ENCODE peak calls at places on chromosomes 3 and 15, in ten cellular contexts. One of them, this sample, is unnamed.

GRCh38 chr3:183185696-183186095 is 23.2 kb upstream of the LAMP3 start:
- DNase-seq in choroid plexus epithelial cell: peak; percentile 63
- DNase-seq in PC-3: peak; percentile 85
- DNase-seq in HFFc6: peak; percentile 76
- DNase-seq in stomach: no peak
- DNase-seq in fibroblast of the aortic adventitia: peak; percentile 74
- DNase-seq in GM20000: no peak
- DNase-seq in heart left ventricle: no peak
- DNase-seq in chondrocyte: no peak
- DNase-seq in fibroblast of lung: peak; percentile 88
- DNase-seq in this sample: no peak

GRCh38 chr3:41224120-41224806 is 25.0 kb downstream of the CTNNB1 start:
- DNase-seq in choroid plexus epithelial cell: peak; percentile 93
- DNase-seq in PC-3: peak; percentile 44
- DNase-seq in HFFc6: peak; percentile 75
- DNase-seq in stomach: no peak
- DNase-seq in fibroblast of the aortic adventitia: peak; percentile 97
- DNase-seq in GM20000: no peak
- DNase-seq in heart left ventricle: no peak
- DNase-seq in chondrocyte: no peak
- DNase-seq in fibroblast of lung: peak; percentile 87
- DNase-seq in this sample: peak; percentile 37

GRCh38 chr15:80673561-80674244 is 21.4 kb upstream of the ABHD17C start:
- DNase-seq in choroid plexus epithelial cell: peak; percentile 8
- DNase-seq in PC-3: no peak
- DNase-seq in HFFc6: no peak
- DNase-seq in stomach: no peak
- DNase-seq in fibroblast of the aortic adventitia: no peak
- DNase-seq in GM20000: no peak
- DNase-seq in heart left ventricle: no peak
- DNase-seq in chondrocyte: no peak
- DNase-seq in fibroblast of lung: no peak
- DNase-seq in this sample: no peak

GRCh38 chr15:99631256-99631655 is 65.5 kb downstream of the MEF2A start:
- DNase-seq in choroid plexus epithelial cell: no peak
- DNase-seq in PC-3: no peak
- DNase-seq in HFFc6: no peak
- DNase-seq in stomach: no peak
- DNase-seq in fibroblast of the aortic adventitia: no peak
- DNase-seq in GM20000: peak; percentile 36
- DNase-seq in heart left ventricle: no peak
- DNase-seq in chondrocyte: no peak
- DNase-seq in fibroblast of lung: no peak
- DNase-seq in this sample: no peak

GRCh38 chr15:58355352-58355964 is 76.3 kb upstream of the LIPC start:
- DNase-seq in choroid plexus epithelial cell: no peak
- DNase-seq in PC-3: no peak
- DNase-seq in HFFc6: no peak
- DNase-seq in stomach: no peak
- DNase-seq in fibroblast of the aortic adventitia: no peak
- DNase-seq in GM20000: no peak
- DNase-seq in heart left ventricle: no peak
- DNase-seq in chondrocyte: no peak
- DNase-seq in fibroblast of lung: no peak
- DNase-seq in this sample: no peak

GRCh38 chr15:66765478-66766281 is 63.6 kb downstream of the SMAD6 start:
- DNase-seq in choroid plexus epithelial cell: no peak
- DNase-seq in PC-3: peak; percentile 98
- DNase-seq in HFFc6: peak; percentile 68
- DNase-seq in stomach: peak; percentile 97
- DNase-seq in fibroblast of the aortic adventitia: peak; percentile 43
- DNase-seq in GM20000: peak; percentile 58
- DNase-seq in heart left ventricle: no peak
- DNase-seq in chondrocyte: no peak
- DNase-seq in fibroblast of lung: no peak
- DNase-seq in this sample: no peak

GRCh38 chr3:52606373-52607085 is 70.1 kb downstream of the UQCC5 start:
- DNase-seq in choroid plexus epithelial cell: peak; percentile 76
- DNase-seq in PC-3: peak; percentile 97
- DNase-seq in HFFc6: peak; percentile 17
- DNase-seq in stomach: peak; percentile 71
- DNase-seq in fibroblast of the aortic adventitia: peak; percentile 31
- DNase-seq in GM20000: no peak
- DNase-seq in heart left ventricle: peak; percentile 31
- DNase-seq in chondrocyte: no peak
- DNase-seq in fibroblast of lung: peak; percentile 17
- DNase-seq in this sample: no peak

GRCh38 chr3:14532691-14533456 is 7.3 kb downstream of the GRIP2 start:
- DNase-seq in choroid plexus epithelial cell: peak; percentile 27
- DNase-seq in PC-3: peak; percentile 60
- DNase-seq in HFFc6: no peak
- DNase-seq in stomach: peak; percentile 94
- DNase-seq in fibroblast of the aortic adventitia: peak; percentile 10
- DNase-seq in GM20000: no peak
- DNase-seq in heart left ventricle: peak; percentile 59
- DNase-seq in chondrocyte: peak; percentile 85
- DNase-seq in fibroblast of lung: no peak
- DNase-seq in this sample: peak; percentile 62

GRCh38 chr15:76974456-76975083 is 20.4 kb upstream of the PSTPIP1 start:
- DNase-seq in choroid plexus epithelial cell: no peak
- DNase-seq in PC-3: no peak
- DNase-seq in HFFc6: no peak
- DNase-seq in stomach: no peak
- DNase-seq in fibroblast of the aortic adventitia: no peak
- DNase-seq in GM20000: no peak
- DNase-seq in heart left ventricle: no peak
- DNase-seq in chondrocyte: no peak
- DNase-seq in fibroblast of lung: no peak
- DNase-seq in this sample: no peak

GRCh38 chr3:46215810-46216414 is 7.8 kb upstream of the CCR1 start:
- DNase-seq in choroid plexus epithelial cell: peak; percentile 8
- DNase-seq in PC-3: peak; percentile 98
- DNase-seq in HFFc6: peak; percentile 9
- DNase-seq in stomach: no peak
- DNase-seq in fibroblast of the aortic adventitia: peak; percentile 30
- DNase-seq in GM20000: no peak
- DNase-seq in heart left ventricle: no peak
- DNase-seq in chondrocyte: no peak
- DNase-seq in fibroblast of lung: peak; percentile 43
- DNase-seq in this sample: no peak

GRCh38 chr3:126376464-126376863 is 18.2 kb upstream of the CFAP100 start:
- DNase-seq in choroid plexus epithelial cell: no peak
- DNase-seq in PC-3: no peak
- DNase-seq in HFFc6: no peak
- DNase-seq in stomach: peak; percentile 7
- DNase-seq in fibroblast of the aortic adventitia: no peak
- DNase-seq in GM20000: no peak
- DNase-seq in heart left ventricle: no peak
- DNase-seq in chondrocyte: peak; percentile 25
- DNase-seq in fibroblast of lung: no peak
- DNase-seq in this sample: no peak

GRCh38 chr15:92801774-92802464 is 98.2 kb upstream of the CHD2 start:
- DNase-seq in choroid plexus epithelial cell: peak; percentile 79
- DNase-seq in PC-3: peak; percentile 72
- DNase-seq in HFFc6: peak; percentile 95
- DNase-seq in stomach: no peak
- DNase-seq in fibroblast of the aortic adventitia: peak; percentile 97
- DNase-seq in GM20000: no peak
- DNase-seq in heart left ventricle: no peak
- DNase-seq in chondrocyte: no peak
- DNase-seq in fibroblast of lung: peak; percentile 90
- DNase-seq in this sample: peak; percentile 54

GRCh38 chr3:166446986-166447385 is 609.8 kb upstream of the BCHE start:
- DNase-seq in choroid plexus epithelial cell: no peak
- DNase-seq in PC-3: peak; percentile 58
- DNase-seq in HFFc6: no peak
- DNase-seq in stomach: no peak
- DNase-seq in fibroblast of the aortic adventitia: no peak
- DNase-seq in GM20000: no peak
- DNase-seq in heart left ventricle: no peak
- DNase-seq in chondrocyte: no peak
- DNase-seq in fibroblast of lung: peak; percentile 43
- DNase-seq in this sample: no peak

GRCh38 chr15:91224750-91225380 is 124.8 kb downstream of the SV2B start:
- DNase-seq in choroid plexus epithelial cell: peak; percentile 43
- DNase-seq in PC-3: peak; percentile 66
- DNase-seq in HFFc6: no peak
- DNase-seq in stomach: no peak
- DNase-seq in fibroblast of the aortic adventitia: peak; percentile 45
- DNase-seq in GM20000: peak; percentile 59
- DNase-seq in heart left ventricle: no peak
- DNase-seq in chondrocyte: no peak
- DNase-seq in fibroblast of lung: peak; percentile 48
- DNase-seq in this sample: no peak

GRCh38 chr3:186871403-186871924 is 29.0 kb downstream of the ADIPOQ start:
- DNase-seq in choroid plexus epithelial cell: no peak
- DNase-seq in PC-3: no peak
- DNase-seq in HFFc6: no peak
- DNase-seq in stomach: no peak
- DNase-seq in fibroblast of the aortic adventitia: no peak
- DNase-seq in GM20000: no peak
- DNase-seq in heart left ventricle: no peak
- DNase-seq in chondrocyte: no peak
- DNase-seq in fibroblast of lung: no peak
- DNase-seq in this sample: no peak

GRCh38 chr15:80654299-80654698 is 40.8 kb upstream of the ABHD17C start:
- DNase-seq in choroid plexus epithelial cell: no peak
- DNase-seq in PC-3: no peak
- DNase-seq in HFFc6: no peak
- DNase-seq in stomach: no peak
- DNase-seq in fibroblast of the aortic adventitia: no peak
- DNase-seq in GM20000: no peak
- DNase-seq in heart left ventricle: no peak
- DNase-seq in chondrocyte: no peak
- DNase-seq in fibroblast of lung: no peak
- DNase-seq in this sample: no peak

GRCh38 chr15:99096173-99096893 is 8.5 kb upstream of the SYNM start:
- DNase-seq in choroid plexus epithelial cell: no peak
- DNase-seq in PC-3: no peak
- DNase-seq in HFFc6: no peak
- DNase-seq in stomach: no peak
- DNase-seq in fibroblast of the aortic adventitia: no peak
- DNase-seq in GM20000: no peak
- DNase-seq in heart left ventricle: no peak
- DNase-seq in chondrocyte: peak; percentile 54
- DNase-seq in fibroblast of lung: no peak
- DNase-seq in this sample: no peak

GRCh38 chr3:158912188-158912587 is 110.3 kb downstream of the MFSD1 start:
- DNase-seq in choroid plexus epithelial cell: peak; percentile 4
- DNase-seq in PC-3: no peak
- DNase-seq in HFFc6: no peak
- DNase-seq in stomach: no peak
- DNase-seq in fibroblast of the aortic adventitia: no peak
- DNase-seq in GM20000: no peak
- DNase-seq in heart left ventricle: no peak
- DNase-seq in chondrocyte: no peak
- DNase-seq in fibroblast of lung: no peak
- DNase-seq in this sample: no peak
- TF ChIP-seq CTCF in choroid plexus epithelial cell: peak; percentile 26
- TF ChIP-seq CTCF in PC-3: peak; percentile 40
- TF ChIP-seq CTCF in HFFc6: peak; percentile 59
- TF ChIP-seq CTCF in stomach: no peak
- TF ChIP-seq CTCF in fibroblast of the aortic adventitia: no peak
- TF ChIP-seq CTCF in GM20000: no peak
- TF ChIP-seq CTCF in heart left ventricle: no peak
- TF ChIP-seq CTCF in chondrocyte: peak; percentile 21
- TF ChIP-seq CTCF in fibroblast of lung: no peak
- TF ChIP-seq CTCF in this sample: no peak

DNA sequence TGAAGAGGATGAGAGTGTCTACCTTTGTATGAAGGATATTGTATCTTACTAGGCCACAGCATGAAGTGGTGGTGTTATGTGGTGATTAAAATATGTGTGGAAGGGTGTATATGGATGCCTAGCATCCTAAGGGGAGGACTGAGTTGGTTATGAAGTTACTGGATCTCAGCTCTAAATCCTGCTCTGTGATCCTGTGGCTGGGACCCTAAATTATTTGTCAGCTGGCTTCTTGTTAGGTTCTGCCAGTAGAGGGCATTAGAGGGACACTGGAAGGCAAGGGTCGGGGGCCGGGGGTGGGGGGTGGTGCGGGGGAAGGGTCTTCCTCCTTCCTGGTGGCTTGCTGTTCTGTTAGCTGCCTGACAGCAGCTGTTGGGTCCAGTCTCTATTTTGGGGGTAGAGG is 34.9 kb downstream of the MORF4L1 start:
- DNase-seq in choroid plexus epithelial cell: no peak
- DNase-seq in PC-3: peak; percentile 16
- DNase-seq in HFFc6: no peak
- DNase-seq in stomach: no peak
- DNase-seq in fibroblast of the aortic adventitia: no peak
- DNase-seq in GM20000: no peak
- DNase-seq in heart left ventricle: no peak
- DNase-seq in chondrocyte: no peak
- DNase-seq in fibroblast of lung: no peak
- DNase-seq in this sample: no peak
- TF ChIP-seq CTCF in choroid plexus epithelial cell: peak; percentile 42
- TF ChIP-seq CTCF in PC-3: peak; percentile 42
- TF ChIP-seq CTCF in HFFc6: peak; percentile 62
- TF ChIP-seq CTCF in stomach: no peak
- TF ChIP-seq CTCF in fibroblast of the aortic adventitia: peak; percentile 24
- TF ChIP-seq CTCF in GM20000: peak; percentile 10
- TF ChIP-seq CTCF in heart left ventricle: no peak
- TF ChIP-seq CTCF in chondrocyte: peak; percentile 67
- TF ChIP-seq CTCF in fibroblast of lung: peak; percentile 28
- TF ChIP-seq CTCF in this sample: no peak

GRCh38 chr3:135905058-135905724 is 60.3 kb upstream of the PPP2R3A start:
- DNase-seq in choroid plexus epithelial cell: peak; percentile 39
- DNase-seq in PC-3: peak; percentile 49
- DNase-seq in HFFc6: peak; percentile 51
- DNase-seq in stomach: no peak
- DNase-seq in fibroblast of the aortic adventitia: peak; percentile 33
- DNase-seq in GM20000: no peak
- DNase-seq in heart left ventricle: no peak
- DNase-seq in chondrocyte: no peak
- DNase-seq in fibroblast of lung: peak; percentile 40
- DNase-seq in this sample: no peak
- TF ChIP-seq CTCF in choroid plexus epithelial cell: peak; percentile 42
- TF ChIP-seq CTCF in PC-3: peak; percentile 57
- TF ChIP-seq CTCF in HFFc6: peak; percentile 61
- TF ChIP-seq CTCF in stomach: no peak
- TF ChIP-seq CTCF in fibroblast of the aortic adventitia: peak; percentile 24
- TF ChIP-seq CTCF in GM20000: no peak
- TF ChIP-seq CTCF in heart left ventricle: peak; percentile 34
- TF ChIP-seq CTCF in chondrocyte: peak; percentile 63
- TF ChIP-seq CTCF in fibroblast of lung: peak; percentile 27
- TF ChIP-seq CTCF in this sample: peak; percentile 51

GRCh38 chr3:106560451-106560966 is 691.7 kb upstream of the CBLB start:
- DNase-seq in choroid plexus epithelial cell: peak; percentile 89
- DNase-seq in PC-3: peak; percentile 74
- DNase-seq in HFFc6: peak; percentile 78
- DNase-seq in stomach: no peak
- DNase-seq in fibroblast of the aortic adventitia: peak; percentile 82
- DNase-seq in GM20000: no peak
- DNase-seq in heart left ventricle: no peak
- DNase-seq in chondrocyte: no peak
- DNase-seq in fibroblast of lung: peak; percentile 78
- DNase-seq in this sample: no peak

GRCh38 chr3:106570426-106570825 is 701.6 kb upstream of the CBLB start:
- DNase-seq in choroid plexus epithelial cell: no peak
- DNase-seq in PC-3: peak; percentile 13
- DNase-seq in HFFc6: no peak
- DNase-seq in stomach: no peak
- DNase-seq in fibroblast of the aortic adventitia: no peak
- DNase-seq in GM20000: no peak
- DNase-seq in heart left ventricle: no peak
- DNase-seq in chondrocyte: no peak
- DNase-seq in fibroblast of lung: no peak
- DNase-seq in this sample: no peak

GRCh38 chr3:106566277-106566676 is 697.5 kb upstream of the CBLB start:
- DNase-seq in choroid plexus epithelial cell: peak; percentile 41
- DNase-seq in PC-3: no peak
- DNase-seq in HFFc6: no peak
- DNase-seq in stomach: no peak
- DNase-seq in fibroblast of the aortic adventitia: no peak
- DNase-seq in GM20000: peak; percentile 50
- DNase-seq in heart left ventricle: no peak
- DNase-seq in chondrocyte: no peak
- DNase-seq in fibroblast of lung: no peak
- DNase-seq in this sample: no peak
- TF ChIP-seq CTCF in choroid plexus epithelial cell: peak; percentile 47
- TF ChIP-seq CTCF in PC-3: no peak
- TF ChIP-seq CTCF in HFFc6: peak; percentile 32
- TF ChIP-seq CTCF in stomach: no peak
- TF ChIP-seq CTCF in fibroblast of the aortic adventitia: no peak
- TF ChIP-seq CTCF in GM20000: peak; percentile 16
- TF ChIP-seq CTCF in heart left ventricle: no peak
- TF ChIP-seq CTCF in chondrocyte: peak; percentile 42
- TF ChIP-seq CTCF in fibroblast of lung: no peak
- TF ChIP-seq CTCF in this sample: no peak

This sample was measured in heart right ventricle.